ENCODE peak calls at places on chromosomes 1 and 21, in nine cellular contexts. L is spleen, I is HCT116, K is breast epithelium, R is SK-N-SH, M is Panc1, O is upper lobe of left lung, F is stomach, B is suprapubic skin. X is an unnamed sample.

GRCh38 chr1:56645663-56646330 is 683 bp downstream of the PRKAA2 start:
- DNase-seq in L (no peak), I (no peak), K (no peak), R (peak; percentile 34), M (no peak), O (no peak), F (peak; percentile 29), B (no peak), X (no peak)

GRCh38 chr21:34337741-34338140 is 26.1 kb upstream of the KCNE2 start:
- DNase-seq in L (no peak), I (no peak), K (no peak), R (no peak), M (no peak), O (no peak), F (no peak), B (peak; percentile 55), X (no peak)

GRCh38 chr1:212218911-212219310 is 66.3 kb upstream of the PPP2R5A start:
- DNase-seq in L (no peak), I (no peak), K (no peak), R (no peak), M (no peak), O (no peak), F (no peak), B (no peak), X (peak; percentile 13)

GRCh38 chr1:73803380-73803779 is 394.6 kb downstream of the LRRIQ3 start:
- DNase-seq in L (no peak), I (no peak), K (no peak), R (no peak), M (no peak), O (no peak), F (no peak), B (no peak), X (no peak)

GRCh38 chr1:63116016-63116415 is 206.4 kb upstream of the FOXD3 start:
- DNase-seq in L (no peak), I (no peak), K (no peak), R (no peak), M (no peak), O (no peak), F (no peak), B (no peak), X (no peak)

GRCh38 chr1:234478481-234479309 is at the start of gene TARBP1:
- DNase-seq in L (peak; percentile 94), I (peak; percentile 22), K (peak; percentile 66), R (peak; percentile 96), M (no peak), O (peak; percentile 66), F (peak; percentile 70), B (no peak), X (peak; percentile 78)

GRCh38 chr1:44717196-44717595 is 13.8 kb downstream of the RNU5D-1 start:
- DNase-seq in L (peak; percentile 51), I (no peak), K (no peak), R (no peak), M (no peak), O (no peak), F (no peak), B (no peak), X (no peak)

GRCh38 chr1:153953859-153954365 is 4.5 kb downstream of the CRTC2 start:
- DNase-seq in L (no peak), I (no peak), K (no peak), R (no peak), M (no peak), O (no peak), F (no peak), B (no peak), X (no peak)

GRCh38 chr1:241610056-241610815 is 29.9 kb downstream of the CHML start:
- DNase-seq in L (no peak), I (no peak), K (no peak), R (peak; percentile 8), M (no peak), O (no peak), F (peak; percentile 33), B (no peak), X (no peak)

DNA sequence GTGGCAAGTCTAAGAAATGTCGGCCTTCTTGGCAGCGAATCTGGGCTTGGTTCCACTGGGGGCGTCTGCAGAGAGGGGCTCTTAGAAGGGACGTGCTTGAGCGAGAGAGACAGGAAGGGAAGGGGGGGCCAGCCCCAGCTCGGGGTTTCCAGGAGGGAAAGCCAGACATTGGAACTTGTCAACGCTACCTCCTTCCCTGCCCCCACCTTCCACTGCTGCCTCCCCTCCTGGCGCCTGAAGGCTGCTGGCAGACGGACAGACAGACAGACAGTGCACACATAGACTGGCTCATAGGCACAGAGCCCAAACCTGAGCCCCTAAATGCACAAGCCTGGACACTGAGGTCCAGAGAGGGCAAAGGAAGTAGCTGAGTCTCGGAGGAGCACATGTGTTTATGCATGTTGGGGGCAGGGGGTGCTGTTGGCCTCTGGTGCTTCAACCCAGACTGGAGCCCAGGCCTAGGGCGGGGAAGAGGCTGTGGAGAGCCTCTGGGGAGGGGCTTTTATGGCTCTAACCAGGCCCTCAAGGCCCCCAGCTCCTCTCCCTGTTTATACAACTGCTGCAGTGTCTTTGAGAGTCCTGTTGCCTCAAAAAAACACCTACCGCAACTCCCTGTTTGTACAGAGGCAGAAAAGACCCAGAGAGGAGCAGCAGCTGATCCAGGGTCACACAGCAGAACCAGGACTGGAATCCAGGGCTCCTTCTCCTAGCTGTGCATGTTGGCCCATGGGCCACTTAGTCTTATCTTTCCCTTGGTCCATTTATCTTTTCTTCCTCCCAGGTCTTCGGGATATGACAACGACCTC is 33.1 kb upstream of the WASF2 start:
- DNase-seq in L (no peak), I (no peak), K (no peak), R (no peak), M (no peak), O (no peak), F (no peak), B (no peak), X (peak; percentile 41)
- TF ChIP-seq CTCF in L (peak; percentile 42), I (no peak), K (no peak), R (peak; percentile 23), M (no peak), O (no peak), F (no peak), B (no peak), X (no peak)

GRCh38 chr1:18282851-18283600 is 175.4 kb downstream of the IGSF21 start:
- DNase-seq in L (no peak), I (no peak), K (no peak), R (peak; percentile 80), M (no peak), O (no peak), F (no peak), B (no peak), X (no peak)
- TF ChIP-seq POLR2AphosphoS5 in L (no peak), I (no peak), K (no peak), R (no peak), M (no peak), O (no peak), F (no peak), B (no peak), X (no peak)

GRCh38 chr1:156623946-156624813 is 5.0 kb downstream of the HAPLN2 start:
- DNase-seq in L (peak; percentile 81), I (no peak), K (peak; percentile 52), R (peak; percentile 87), M (no peak), O (no peak), F (peak; percentile 47), B (no peak), X (peak; percentile 44)
- H3K27me3 ChIP-seq in L (peaks cover 29% of the 10 kb centered on the region), I (no peaks in the 10 kb centered on the region), K (peaks cover 15% of the 10 kb centered on the region), R (peaks cover 29% of the 10 kb centered on the region), M (peaks cover 2% of the 10 kb centered on the region), O (peaks cover 6% of the 10 kb centered on the region), F (peaks cover 97% of the 10 kb centered on the region), B (peaks cover 84% of the 10 kb centered on the region), X (peaks cover 45% of the 10 kb centered on the region)

DNA sequence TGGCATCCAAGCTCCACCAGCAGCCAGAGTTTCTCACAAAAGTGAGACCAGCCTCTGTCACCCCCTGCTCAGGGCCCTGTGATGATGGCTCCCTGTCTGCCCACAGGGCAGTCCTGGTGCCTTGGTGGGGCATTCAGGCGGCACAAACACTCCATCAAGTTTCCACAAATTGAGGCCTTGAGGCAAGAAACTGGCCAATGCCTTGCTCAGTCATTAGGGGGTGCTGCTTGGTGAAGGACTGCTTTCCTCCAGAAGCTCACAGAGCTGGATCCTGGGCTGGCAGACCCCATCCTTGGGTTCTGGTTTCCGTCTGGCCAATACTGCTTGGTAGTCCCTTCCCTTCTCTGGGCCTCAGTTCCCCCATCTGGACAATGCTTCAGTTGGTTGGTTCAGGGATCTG is 12.5 kb upstream of the AHDC1 start:
- DNase-seq in L (no peak), I (no peak), K (no peak), R (no peak), M (no peak), O (no peak), F (no peak), B (no peak), X (no peak)
- TF ChIP-seq CTCF in L (no peak), I (no peak), K (no peak), R (no peak), M (no peak), O (no peak), F (no peak), B (no peak), X (no peak)

GRCh38 chr1:117147341-117147831 is 25.8 kb upstream of the TRIM45 start:
- DNase-seq in L (no peak), I (no peak), K (no peak), R (no peak), M (no peak), O (no peak), F (no peak), B (no peak), X (no peak)

GRCh38 chr1:117146067-117146466 is 24.5 kb upstream of the TRIM45 start:
- DNase-seq in L (no peak), I (no peak), K (no peak), R (no peak), M (no peak), O (no peak), F (no peak), B (no peak), X (no peak)

GRCh38 chr1:117150316-117150715 is 28.8 kb upstream of the TRIM45 start:
- DNase-seq in L (no peak), I (no peak), K (no peak), R (no peak), M (no peak), O (no peak), F (no peak), B (no peak), X (no peak)

GRCh38 chr1:117146570-117147340 is 25.2 kb upstream of the TRIM45 start:
- DNase-seq in L (no peak), I (peak; percentile 48), K (no peak), R (no peak), M (no peak), O (no peak), F (no peak), B (no peak), X (no peak)

GRCh38 chr1:117147856-117148588 is 26.5 kb upstream of the TRIM45 start:
- DNase-seq in L (no peak), I (no peak), K (peak; percentile 54), R (no peak), M (no peak), O (no peak), F (no peak), B (no peak), X (no peak)
- TF ChIP-seq POLR2AphosphoS5 in L (no peak), I (no peak), K (no peak), R (no peak), M (no peak), O (no peak), F (no peak), B (no peak), X (no peak)